ENCODE peak calls at places on chromosomes 16 and 17, in eight cellular contexts. One of them, this sample, is unnamed.

GRCh38 chr16:3171855-3172593 is 16.0 kb upstream of the OR1F1 start:
- DNase-seq in heart right ventricle: no peak
- DNase-seq in NCI-H2171: no peak
- DNase-seq in A172: peak; percentile 28
- DNase-seq in astrocyte of the hippocampus: no peak
- DNase-seq in COR-L47: no peak
- DNase-seq in GM03348: no peak
- DNase-seq in DND-41: no peak
- DNase-seq in this sample: no peak

GRCh38 chr17:43721537-43722268 is 36.9 kb downstream of the SOST start:
- DNase-seq in heart right ventricle: no peak
- DNase-seq in NCI-H2171: no peak
- DNase-seq in A172: peak; percentile 28
- DNase-seq in astrocyte of the hippocampus: no peak
- DNase-seq in COR-L47: no peak
- DNase-seq in GM03348: no peak
- DNase-seq in DND-41: no peak
- DNase-seq in this sample: no peak

GRCh38 chr16:27618140-27618539 is 68.2 kb downstream of the KATNIP start:
- DNase-seq in heart right ventricle: no peak
- DNase-seq in NCI-H2171: no peak
- DNase-seq in A172: no peak
- DNase-seq in astrocyte of the hippocampus: no peak
- DNase-seq in COR-L47: no peak
- DNase-seq in GM03348: no peak
- DNase-seq in DND-41: no peak
- DNase-seq in this sample: no peak

GRCh38 chr17:63293310-63293709 is 152.8 kb downstream of the CYB561 start:
- DNase-seq in heart right ventricle: no peak
- DNase-seq in NCI-H2171: no peak
- DNase-seq in A172: peak; percentile 43
- DNase-seq in astrocyte of the hippocampus: peak; percentile 82
- DNase-seq in COR-L47: no peak
- DNase-seq in GM03348: peak; percentile 70
- DNase-seq in DND-41: no peak
- DNase-seq in this sample: no peak

GRCh38 chr17:16938496-16939270 is 33.2 kb downstream of the TNFRSF13B start:
- DNase-seq in heart right ventricle: no peak
- DNase-seq in NCI-H2171: no peak
- DNase-seq in A172: no peak
- DNase-seq in astrocyte of the hippocampus: no peak
- DNase-seq in COR-L47: no peak
- DNase-seq in GM03348: no peak
- DNase-seq in DND-41: peak; percentile 85
- DNase-seq in this sample: peak; percentile 8

GRCh38 chr16:80198265-80198994 is 342.4 kb upstream of the DYNLRB2 start:
- DNase-seq in heart right ventricle: no peak
- DNase-seq in NCI-H2171: no peak
- DNase-seq in A172: no peak
- DNase-seq in astrocyte of the hippocampus: peak; percentile 20
- DNase-seq in COR-L47: peak; percentile 21
- DNase-seq in GM03348: no peak
- DNase-seq in DND-41: no peak
- DNase-seq in this sample: no peak

GRCh38 chr16:72877374-72878028 is 170.4 kb downstream of the ZFHX3 start:
- DNase-seq in heart right ventricle: no peak
- DNase-seq in NCI-H2171: no peak
- DNase-seq in A172: peak; percentile 94
- DNase-seq in astrocyte of the hippocampus: peak; percentile 76
- DNase-seq in COR-L47: no peak
- DNase-seq in GM03348: peak; percentile 78
- DNase-seq in DND-41: peak; percentile 17
- DNase-seq in this sample: no peak

GRCh38 chr16:5621826-5622225 is 524.2 kb upstream of the EEF2KMT start:
- DNase-seq in heart right ventricle: no peak
- DNase-seq in NCI-H2171: no peak
- DNase-seq in A172: no peak
- DNase-seq in astrocyte of the hippocampus: no peak
- DNase-seq in COR-L47: no peak
- DNase-seq in GM03348: no peak
- DNase-seq in DND-41: no peak
- DNase-seq in this sample: no peak

GRCh38 chr17:9050801-9051401 is 29.6 kb downstream of the NTN1 start:
- DNase-seq in heart right ventricle: no peak
- DNase-seq in NCI-H2171: no peak
- DNase-seq in A172: peak; percentile 91
- DNase-seq in astrocyte of the hippocampus: peak; percentile 90
- DNase-seq in COR-L47: no peak
- DNase-seq in GM03348: no peak
- DNase-seq in DND-41: no peak
- DNase-seq in this sample: no peak